ENCODE peak calls at places on chromosomes 2 and 18, in ten cellular contexts. E is OCI-LY7, Q is astrocyte, K is suprapubic skin, Y is body of pancreas, M is esophagus squamous epithelium, D is left ventricle myocardium inferior, G is pancreas, N is fibroblast of lung, H is upper lobe of right lung. L is an unnamed sample.
A peak's percentile ranks its signal among the peaks of the same experiment; 100 is the strongest.

GRCh38 chr2:39902103-39902502 is 123.0 kb upstream of the THUMPD2 start:
- DNase-seq in D (no peak), H (no peak), M (no peak), Y (no peak), K (no peak), E (no peak), G (no peak), Q (peak; percentile 69), N (peak; percentile 27), L (peak; percentile 15)

GRCh38 chr2:120964819-120965218 is 229.2 kb downstream of the GLI2 start:
- DNase-seq in G (no peak), K (no peak), H (no peak), Y (no peak), E (no peak), N (no peak), D (no peak), M (no peak), Q (peak; percentile 70), L (no peak)

GRCh38 chr2:44952806-44953685 is 11.5 kb downstream of the SIX3 start:
- DNase-seq in G (no peak), K (no peak), E (no peak), M (no peak), Q (no peak), H (no peak), Y (no peak), D (no peak), N (no peak), L (no peak)

GRCh38 chr2:59732861-59733603 is 820.4 kb downstream of the BCL11A start:
- DNase-seq in N (no peak), H (no peak), M (no peak), E (no peak), Q (no peak), Y (no peak), D (no peak), G (no peak), K (no peak), L (no peak)

GRCh38 chr2:88568179-88568578 is 59.1 kb downstream of the EIF2AK3 start:
- DNase-seq in H (no peak), Y (no peak), E (no peak), M (no peak), D (no peak), G (no peak), Q (no peak), N (no peak), K (no peak), L (no peak)

GRCh38 chr2:105256431-105257047 is 15.0 kb downstream of the GPR45 start:
- DNase-seq in D (no peak), N (no peak), Q (peak; percentile 25), Y (no peak), M (no peak), E (no peak), H (no peak), K (no peak), G (no peak), L (no peak)

GRCh38 chr18:74069178-74070050 is 78.2 kb downstream of the FBXO15 start:
- DNase-seq in Y (no peak), Q (no peak), H (peak; percentile 69), D (no peak), E (no peak), K (no peak), N (no peak), M (no peak), G (no peak), L (no peak)

GRCh38 chr2:176931588-176932563 is 280.7 kb upstream of the HNRNPA3 start:
- DNase-seq in E (no peak), Y (no peak), H (no peak), G (no peak), N (peak; percentile 22), Q (no peak), M (no peak), D (no peak), K (no peak), L (no peak)

GRCh38 chr2:112481528-112482228 is at the start of gene TTL:
- DNase-seq in N (peak; percentile 49), D (peak; percentile 84), M (peak; percentile 4), E (peak; percentile 86), H (peak; percentile 91), Q (peak; percentile 33), G (peak; percentile 71), Y (peak; percentile 67), K (peak; percentile 78), L (no peak)

GRCh38 chr2:199339826-199340605 is 117.7 kb downstream of the SATB2 start:
- DNase-seq in K (no peak), N (peak; percentile 74), D (no peak), Y (no peak), Q (no peak), G (no peak), E (no peak), M (no peak), H (no peak), L (no peak)

GRCh38 chr2:213001285-213001910 is 150.0 kb downstream of the IKZF2 start:
- DNase-seq in M (no peak), Y (no peak), E (no peak), Q (no peak), N (peak; percentile 9), H (no peak), G (no peak), D (no peak), K (no peak), L (no peak)
- H3K27ac ChIP-seq in M (no peak overlapping the region), Y (no peak overlapping the region), E (peak overlapping the region; percentile 26), Q (no peak overlapping the region), N (no peak overlapping the region), H (no peak overlapping the region), G (no peak overlapping the region), D (peak overlapping the region; percentile 41), K (no peak overlapping the region), L (no peak overlapping the region)

GRCh38 chr2:145027073-145027459 is 507.1 kb upstream of the ZEB2 start:
- DNase-seq in D (no peak), Y (no peak), Q (peak; percentile 44), N (no peak), H (no peak), K (no peak), E (no peak), M (no peak), G (no peak), L (no peak)

GRCh38 chr2:145025382-145025781 is 505.5 kb upstream of the ZEB2 start:
- DNase-seq in K (no peak), Y (no peak), E (no peak), M (no peak), G (no peak), Q (no peak), N (no peak), D (no peak), H (no peak), L (no peak)

GRCh38 chr2:145026456-145027072 is 506.6 kb upstream of the ZEB2 start:
- DNase-seq in Y (no peak), Q (no peak), D (no peak), N (no peak), H (no peak), M (no peak), K (no peak), G (no peak), E (no peak), L (no peak)

GRCh38 chr2:145029885-145030284 is 510.0 kb upstream of the ZEB2 start:
- DNase-seq in K (no peak), H (no peak), D (no peak), M (no peak), G (no peak), Y (no peak), N (no peak), E (no peak), Q (no peak), L (no peak)

DNA sequence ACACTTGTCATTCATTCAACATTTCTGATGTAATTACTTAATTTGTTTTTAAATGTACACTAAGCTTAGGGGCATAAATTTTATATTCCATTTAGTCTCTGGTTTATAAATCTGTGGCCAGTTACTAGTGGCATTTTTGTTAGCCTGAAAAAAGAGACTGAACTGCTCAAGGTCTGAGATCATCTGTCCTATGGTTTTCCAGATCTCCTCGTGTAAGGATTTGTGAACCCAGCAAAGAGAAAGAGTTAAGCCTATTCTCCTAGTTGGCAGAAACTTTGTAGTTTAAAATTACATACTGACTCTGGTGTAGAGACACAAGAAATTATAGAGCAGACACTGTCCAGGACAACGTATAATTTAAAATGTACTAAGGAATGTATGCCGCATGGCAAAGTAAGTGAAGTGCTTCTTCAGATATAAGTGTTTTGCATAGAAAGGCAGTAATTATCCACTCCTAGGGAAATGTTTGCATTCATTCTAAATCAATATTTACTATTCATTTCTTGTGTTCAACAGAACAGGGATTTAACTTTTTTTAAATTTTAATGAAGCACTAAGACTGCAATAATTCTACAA is 508.2 kb upstream of the ZEB2 start:
- DNase-seq in E (no peak), D (no peak), N (no peak), Y (no peak), K (no peak), G (no peak), Q (no peak), H (no peak), M (no peak), L (no peak)
- H3K27ac ChIP-seq in E (no peak overlapping the region), D (peak overlapping the region; percentile 22), N (peak overlapping the region; percentile 47), Y (no peak overlapping the region), K (no peak overlapping the region), G (no peak overlapping the region), Q (no peak overlapping the region), H (no peak overlapping the region), M (peak overlapping the region; percentile 30), L (no peak overlapping the region)

DNA sequence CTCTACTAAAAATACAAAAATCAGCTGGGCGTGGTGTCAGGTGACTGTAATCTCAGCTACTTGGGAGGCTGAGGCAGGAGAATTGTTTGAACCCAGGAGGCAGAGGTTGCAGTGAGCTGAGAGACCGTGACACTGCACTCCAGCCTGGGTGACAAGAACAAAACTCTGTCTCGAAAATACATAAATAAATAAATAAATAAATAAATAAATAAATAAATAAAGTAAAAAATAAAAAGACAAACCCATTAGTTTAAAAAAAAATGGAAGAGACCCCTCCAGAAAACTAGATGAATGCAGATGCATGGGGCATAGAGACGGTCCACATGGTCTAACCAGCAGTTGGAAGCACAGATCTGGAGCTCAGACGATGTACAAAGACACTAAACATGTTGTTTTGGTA is 18.1 kb downstream of the TMEM163 start:
- DNase-seq in N (no peak), H (no peak), Q (no peak), Y (no peak), E (no peak), G (no peak), D (no peak), K (no peak), M (no peak), L (no peak)
- H3K27ac ChIP-seq in N (no peak overlapping the region), H (no peak overlapping the region), Q (no peak overlapping the region), Y (no peak overlapping the region), E (no peak overlapping the region), G (no peak overlapping the region), D (no peak overlapping the region), K (no peak overlapping the region), M (no peak overlapping the region), L (no peak overlapping the region)

DNA sequence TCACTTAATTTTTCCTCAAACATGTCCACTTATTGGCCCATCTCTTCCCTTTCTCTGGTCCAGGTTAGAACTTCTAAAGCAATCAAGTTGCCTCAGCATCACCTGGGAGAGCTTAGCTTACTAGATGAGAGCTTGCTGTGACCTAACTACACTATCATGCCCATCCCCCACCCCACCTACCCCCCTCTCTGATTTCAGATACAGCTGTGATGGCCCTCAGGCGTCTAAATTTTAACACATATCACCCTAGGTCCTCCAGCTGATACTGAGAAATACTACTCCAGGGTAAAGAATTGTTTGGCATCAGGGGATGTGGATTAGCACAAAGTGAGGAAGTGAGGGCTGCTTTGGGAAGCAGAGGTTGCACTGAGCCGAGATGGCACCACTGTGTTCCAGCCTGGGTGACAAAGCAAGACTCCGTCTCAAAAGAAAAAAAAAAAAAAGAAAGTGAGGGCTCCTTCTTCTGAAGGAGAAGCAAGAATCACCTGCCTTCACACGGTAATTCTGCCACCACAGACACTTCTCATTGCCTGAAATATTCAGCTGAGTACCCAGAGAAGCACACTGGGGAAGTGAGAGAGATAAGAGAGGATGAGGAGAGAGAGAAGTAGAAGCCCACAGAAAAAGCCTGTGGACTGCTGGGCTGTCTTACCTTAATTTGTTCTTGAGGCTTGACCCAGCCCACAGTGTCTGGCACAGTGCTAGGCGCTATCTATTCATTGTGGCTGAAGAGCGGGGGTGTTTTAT is 263.4 kb downstream of the ASXL3 start:
- DNase-seq in K (no peak), D (no peak), E (peak; percentile 74), M (no peak), N (no peak), G (no peak), H (no peak), Q (no peak), Y (no peak), L (no peak)
- H3K27ac ChIP-seq in K (no peak overlapping the region), D (no peak overlapping the region), E (peak overlapping the region; percentile 88), M (no peak overlapping the region), N (no peak overlapping the region), G (no peak overlapping the region), H (no peak overlapping the region), Q (no peak overlapping the region), Y (no peak overlapping the region), L (no peak overlapping the region)

L was measured in AG04450.